ENCODE peak calls at places on chromosomes 12 and 14, in seven cellular contexts. F is mammary epithelial cell, W is lower lobe of right lung, P is dorsolateral prefrontal cortex, X is right atrium auricular region, L is colonic mucosa, H is A549. O is an unnamed sample.

GRCh38 chr12:14258468-14258947 is 107.0 kb upstream of the ATF7IP start:
- DNase-seq in X (no peak), W (no peak), H (no peak), L (peak), P (no peak), F (no peak), O (no peak)

GRCh38 chr14:65352964-65353530 is 59.5 kb upstream of the FUT8 start:
- DNase-seq in L (peak), H (peak), W (no peak), F (peak), P (no peak), X (no peak), O (peak)

GRCh38 chr12:53735-54095 is 12.9 kb upstream of the IQSEC3 start:
- DNase-seq in H (no peak), F (no peak), L (no peak), W (no peak), P (no peak), X (no peak), O (no peak)

GRCh38 chr14:104598461-104599273 is 5.9 kb downstream of the TMEM179 start:
- DNase-seq in L (no peak), X (no peak), H (no peak), F (no peak), P (no peak), W (peak), O (no peak)

GRCh38 chr14:74465335-74465734 is 27.8 kb downstream of the NPC2 start:
- DNase-seq in F (no peak), L (no peak), W (no peak), X (no peak), H (no peak), P (no peak), O (no peak)

GRCh38 chr12:132429932-132430643 is 59.9 kb upstream of the FBRSL1 start:
- DNase-seq in F (peak), P (no peak), H (peak), X (no peak), W (peak), L (peak), O (peak)

GRCh38 chr12:76946451-76946850 is 67.6 kb upstream of the CSRP2 start:
- DNase-seq in L (no peak), X (no peak), H (no peak), P (no peak), W (no peak), F (no peak), O (no peak)

GRCh38 chr14:102197317-102197850 is 57.7 kb downstream of the WDR20 start:
- DNase-seq in F (no peak), W (no peak), X (no peak), H (no peak), L (no peak), P (no peak), O (no peak)

GRCh38 chr14:104426771-104427125 is 152.8 kb upstream of the C14orf180 start:
- DNase-seq in X (peak), H (no peak), P (no peak), F (no peak), L (no peak), W (no peak), O (no peak)

GRCh38 chr14:60133487-60133886 is 31.7 kb downstream of the DHRS7 start:
- DNase-seq in L (no peak), F (peak), X (no peak), H (no peak), P (no peak), W (no peak), O (no peak)

GRCh38 chr12:14408208-14408607 is 42.7 kb downstream of the ATF7IP start:
- DNase-seq in F (no peak), L (no peak), W (no peak), H (no peak), P (no peak), X (no peak), O (peak)

GRCh38 chr12:56803750-56804149 is 40.6 kb downstream of the HSD17B6 start:
- DNase-seq in W (no peak), H (no peak), X (no peak), L (no peak), F (peak), P (no peak), O (no peak)

GRCh38 chr14:49852351-49853157 is at the start of gene NEMF:
- DNase-seq in W (peak), X (peak), H (peak), F (peak), L (peak), P (peak), O (peak)

GRCh38 chr14:49857427-49858003 is 4.9 kb upstream of the NEMF start:
- DNase-seq in H (no peak), P (no peak), F (no peak), X (no peak), L (no peak), W (no peak), O (peak)

GRCh38 chr14:49853158-49853477 is 530 bp upstream of the NEMF start:
- DNase-seq in L (no peak), P (no peak), W (no peak), H (no peak), X (no peak), F (no peak), O (no peak)

GRCh38 chr14:49849213-49849847 is 3.3 kb downstream of the NEMF start:
- DNase-seq in H (no peak), P (no peak), X (no peak), W (no peak), F (no peak), L (no peak), O (no peak)

GRCh38 chr14:49853572-49854375 is 1.2 kb upstream of the NEMF start:
- DNase-seq in X (peak), P (peak), H (peak), L (peak), W (peak), F (peak), O (peak)
- TF ChIP-seq CTCF in X (peak), P (peak), H (peak), L (peak), W (peak), F (peak), O (peak)

GRCh38 chr12:65779946-65780345 is 44.3 kb upstream of the HMGA2 start:
- DNase-seq in W (no peak), L (no peak), P (no peak), H (no peak), X (no peak), F (no peak), O (no peak)

GRCh38 chr12:65779091-65779642 is 45.1 kb upstream of the HMGA2 start:
- DNase-seq in L (no peak), W (no peak), H (no peak), P (no peak), F (peak), X (no peak), O (no peak)

GRCh38 chr12:65775720-65776119 is 48.6 kb upstream of the HMGA2 start:
- DNase-seq in W (no peak), F (no peak), X (no peak), H (no peak), L (no peak), P (no peak), O (no peak)

GRCh38 chr12:65778268-65779090 is 45.8 kb upstream of the HMGA2 start:
- DNase-seq in F (peak), W (no peak), H (no peak), P (no peak), L (no peak), X (no peak), O (no peak)

DNA sequence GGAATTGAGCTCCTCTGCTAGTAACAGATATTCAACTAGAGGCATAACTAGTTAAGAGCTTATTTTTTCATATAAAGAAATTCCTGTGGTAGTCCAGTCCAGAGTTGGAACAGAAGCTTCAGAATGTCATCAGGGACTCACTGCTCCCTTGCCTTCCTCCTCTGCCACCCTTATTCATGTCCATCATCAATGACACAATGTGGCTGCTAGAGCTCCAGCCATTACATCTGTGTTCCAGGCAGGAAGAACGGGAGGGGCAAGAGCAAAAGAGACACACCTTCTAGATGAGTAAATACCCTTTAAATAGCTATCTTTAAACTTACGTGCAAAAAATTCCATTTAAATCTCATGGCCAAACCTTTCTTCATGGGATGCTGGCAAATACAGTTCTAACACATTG is 47.3 kb upstream of the HMGA2 start:
- DNase-seq in L (no peak), W (no peak), H (no peak), F (no peak), P (no peak), X (no peak), O (no peak)
- H3K4me3 ChIP-seq in L (no peak), W (no peak), H (no peak), F (no peak), P (no peak), X (no peak), O (no peak)

DNA sequence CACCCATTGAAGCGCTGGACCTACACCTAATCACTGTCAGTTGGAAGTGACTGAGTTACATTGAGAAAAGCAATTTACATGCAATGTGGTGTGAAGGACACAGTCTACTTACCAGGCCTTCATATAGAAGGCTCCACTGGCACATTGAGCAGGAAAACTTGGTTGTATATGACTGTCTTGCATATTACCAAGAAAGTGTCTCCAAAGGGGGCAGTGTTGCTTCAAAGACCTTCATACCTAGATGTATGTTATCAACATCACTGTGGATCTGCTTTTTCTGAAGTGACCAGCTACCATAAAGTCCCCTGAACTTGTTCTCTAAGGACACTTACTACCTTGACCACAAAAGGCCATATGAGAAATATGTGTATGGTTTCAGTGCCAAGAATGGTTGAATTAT is 64.1 kb downstream of the NELL2 start:
- DNase-seq in L (peak), W (no peak), X (no peak), P (no peak), H (no peak), F (peak), O (peak)
- TF ChIP-seq CTCF in L (no peak), W (no peak), X (no peak), P (no peak), H (no peak), F (peak), O (peak)

GRCh38 chr12:107435072-107435471 is 250.5 kb upstream of the PWP1 start:
- DNase-seq in X (no peak), W (no peak), F (no peak), P (no peak), H (no peak), L (no peak), O (no peak)
- H3K4me3 ChIP-seq in X (no peak), W (no peak), F (no peak), P (no peak), H (no peak), L (no peak), O (no peak)

GRCh38 chr12:115973968-115974765 is 303.3 kb downstream of the MED13L start:
- DNase-seq in F (no peak), W (no peak), H (no peak), L (no peak), P (no peak), X (no peak), O (no peak)
- TF ChIP-seq CTCF in F (no peak), W (no peak), H (no peak), L (no peak), P (no peak), X (no peak), O (no peak)

GRCh38 chr12:115598827-115599226 is 678.7 kb downstream of the MED13L start:
- DNase-seq in F (no peak), W (no peak), L (no peak), P (peak), H (no peak), X (no peak), O (no peak)
- H3K4me3 ChIP-seq in F (no peak), W (no peak), L (no peak), P (peak), H (no peak), X (peak), O (no peak)

DNA sequence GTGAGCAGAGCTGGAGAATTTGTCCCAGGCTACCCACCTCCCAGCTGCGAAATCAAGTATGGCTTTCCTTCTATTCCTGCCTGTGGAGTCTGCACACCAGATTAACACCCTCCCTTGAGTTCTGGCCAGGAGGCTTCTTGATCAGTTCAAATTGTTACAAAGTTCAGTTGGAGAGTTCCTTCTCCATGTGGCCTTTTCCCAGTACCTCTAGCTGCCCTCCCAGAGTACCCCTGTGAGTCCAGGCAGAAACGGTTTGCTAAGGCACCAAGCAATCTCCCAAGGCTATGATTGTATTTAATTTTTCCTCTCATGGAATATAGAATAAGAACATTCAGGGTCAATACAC is 49.7 kb upstream of the ERGIC2 start:
- DNase-seq in F (no peak), X (no peak), W (no peak), P (no peak), H (no peak), L (no peak), O (no peak)
- TF ChIP-seq CTCF in F (no peak), X (no peak), W (no peak), P (no peak), H (no peak), L (no peak), O (no peak)

DNA sequence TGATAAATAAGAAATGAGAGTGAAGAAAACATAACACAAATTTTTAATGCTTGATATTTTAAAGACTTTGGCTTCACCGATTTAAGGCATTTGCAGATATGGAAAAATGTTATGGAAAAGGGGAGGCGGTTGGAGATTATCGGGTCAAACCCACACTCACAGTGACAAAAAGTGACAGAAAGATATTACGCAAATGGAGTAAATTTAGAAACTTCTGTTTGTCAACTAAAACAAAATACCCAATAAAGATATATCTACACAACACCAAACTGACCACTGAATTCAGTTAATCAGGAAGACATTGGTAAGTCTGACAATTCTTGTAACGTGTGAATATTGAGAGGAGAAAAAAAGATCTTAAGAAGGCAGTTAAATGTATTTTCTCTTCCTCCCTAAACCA is 2.5 kb downstream of the PPP1R12A start:
- DNase-seq in X (no peak), P (no peak), L (no peak), H (no peak), W (no peak), F (peak), O (no peak)
- H3K4me3 ChIP-seq in X (peak), P (peak), L (peak), H (peak), W (peak), F (peak), O (peak)

O was measured in GM12865.